ENCODE peak calls at places on chromosomes 5 and 9, in seven cellular contexts. F is upper lobe of left lung, N is aorta, H is SJSA1, L is uterus, C is cardiac muscle cell, Q is kidney. B is an unnamed sample. For H3K4me1, the result is how much of the 10 kb centered on the place peaks cover.

GRCh38 chr5:3331819-3332218 is 263.8 kb upstream of the IRX1 start:
- DNase-seq in F (no peak), N (no peak), H (no peak), L (no peak), C (no peak), Q (no peak), B (no peak)

GRCh38 chr9:7536310-7536939 is 263.2 kb downstream of the DMAC1 start:
- DNase-seq in F (peak), N (peak), H (no peak), L (no peak), C (peak), Q (no peak), B (peak)

GRCh38 chr5:36878421-36879088 is 2.0 kb downstream of the NIPBL start:
- DNase-seq in F (peak), N (no peak), H (peak), L (no peak), C (peak), Q (peak), B (no peak)

GRCh38 chr5:148474025-148474511 is 90.3 kb downstream of the FBXO38 start:
- DNase-seq in F (no peak), N (peak), H (no peak), L (peak), C (peak), Q (no peak), B (no peak)

GRCh38 chr9:35364817-35365585 is 124.9 kb upstream of the RUSC2 start:
- DNase-seq in F (peak), N (no peak), H (no peak), L (no peak), C (no peak), Q (no peak), B (no peak)

GRCh38 chr5:157335534-157336422 is 69.9 kb downstream of the CYFIP2 start:
- DNase-seq in F (no peak), N (no peak), H (no peak), L (no peak), C (no peak), Q (no peak), B (no peak)

GRCh38 chr5:79109527-79110492 is 1.8 kb upstream of the BHMT start:
- DNase-seq in F (no peak), N (no peak), H (no peak), L (no peak), C (no peak), Q (no peak), B (peak)

GRCh38 chr5:164098536-164098935 is 593.1 kb downstream of the MAT2B start:
- DNase-seq in F (no peak), N (no peak), H (no peak), L (no peak), C (no peak), Q (no peak), B (no peak)

GRCh38 chr5:74738406-74738805 is 28.5 kb downstream of the GFM2 start:
- DNase-seq in F (no peak), N (no peak), H (no peak), L (no peak), C (no peak), Q (no peak), B (no peak)

GRCh38 chr5:137566780-137567179 is 67.7 kb upstream of the SPOCK1 start:
- DNase-seq in F (no peak), N (no peak), H (no peak), L (no peak), C (peak), Q (no peak), B (no peak)

GRCh38 chr9:99488109-99489042 is 266.3 kb downstream of the SEC61B start:
- DNase-seq in F (no peak), N (no peak), H (no peak), L (no peak), C (no peak), Q (no peak), B (no peak)

GRCh38 chr9:128103589-128103962 is 24.0 kb downstream of the PTGES2 start:
- DNase-seq in F (no peak), N (no peak), H (no peak), L (no peak), C (no peak), Q (peak), B (peak)

GRCh38 chr9:38527507-38527906 is 92.9 kb downstream of the ANKRD18A start:
- DNase-seq in F (no peak), N (no peak), H (no peak), L (no peak), C (no peak), Q (no peak), B (no peak)

GRCh38 chr5:142495561-142495960 is 170.7 kb upstream of the SPRY4 start:
- DNase-seq in F (no peak), N (no peak), H (no peak), L (no peak), C (no peak), Q (no peak), B (no peak)

GRCh38 chr5:173697931-173698579 is 81.6 kb upstream of the BOD1 start:
- DNase-seq in F (no peak), N (no peak), H (no peak), L (no peak), C (no peak), Q (no peak), B (no peak)

GRCh38 chr5:137218471-137218870 is 280.7 kb downstream of the SPOCK1 start:
- DNase-seq in F (no peak), N (no peak), H (no peak), L (no peak), C (peak), Q (no peak), B (no peak)

GRCh38 chr5:91885291-91886265 is 502.5 kb upstream of the ARRDC3 start:
- DNase-seq in F (no peak), N (no peak), H (no peak), L (no peak), C (no peak), Q (no peak), B (no peak)

DNA sequence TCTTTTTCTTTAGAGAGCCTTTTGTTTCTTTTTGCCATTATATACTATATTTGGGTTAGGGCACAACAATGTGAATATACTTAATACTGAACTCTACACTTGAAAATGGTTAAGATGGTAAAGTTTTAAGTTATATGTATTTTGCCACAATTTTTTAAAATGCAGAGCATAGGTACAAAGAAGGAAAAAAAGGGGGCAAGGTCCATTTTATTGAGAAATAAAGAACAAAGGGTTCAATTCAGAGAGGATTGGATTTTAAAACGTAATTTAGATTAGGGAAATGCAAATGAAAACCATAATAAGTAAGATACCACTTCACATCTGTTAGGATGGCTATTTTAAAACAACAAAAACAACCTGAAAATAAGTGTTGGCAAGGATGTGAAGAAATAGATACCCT is 29.3 kb downstream of the IRF1 start:
- DNase-seq in F (no peak), N (no peak), H (no peak), L (no peak), C (no peak), Q (no peak), B (no peak)
- H3K4me1 ChIP-seq in F (half or more), N (under half), H (half or more), L (under half), C (under half), Q (under half), B (under half)

DNA sequence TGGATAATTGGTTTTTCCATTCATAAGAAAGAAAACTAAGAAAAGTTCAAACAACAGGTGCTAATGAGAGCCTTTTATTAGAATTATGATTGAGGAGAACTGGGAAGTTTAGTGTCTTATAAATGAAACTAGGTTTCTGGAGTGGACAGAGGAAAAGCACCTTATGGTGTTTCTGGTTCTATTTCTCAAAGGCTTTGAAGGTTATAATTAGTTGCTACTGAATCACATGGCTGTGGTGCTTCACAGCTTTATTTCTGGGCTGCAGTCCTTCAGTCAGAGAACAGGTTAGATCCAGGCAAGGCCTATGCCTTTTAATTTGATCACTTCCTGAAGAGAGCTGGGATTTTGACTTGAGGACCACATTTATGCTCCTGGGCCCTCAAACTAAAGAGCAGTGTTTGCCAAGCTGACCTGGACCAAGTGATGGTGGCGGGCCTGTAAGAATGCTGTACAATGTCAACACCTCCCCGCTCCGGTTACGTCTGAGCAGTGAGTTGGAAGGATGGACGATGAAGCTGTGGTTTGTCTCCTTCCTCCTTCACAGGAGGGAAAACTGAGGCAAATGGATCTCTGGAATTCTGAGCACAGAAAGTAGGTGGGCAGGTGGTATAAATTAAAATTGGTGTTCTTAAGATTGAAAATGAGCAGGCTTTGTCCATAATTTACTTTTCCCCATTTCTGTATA is 56.0 kb downstream of the ZNF462 start:
- DNase-seq in F (no peak), N (no peak), H (no peak), L (no peak), C (no peak), Q (no peak), B (no peak)
- H3K4me1 ChIP-seq in F (under half), N (under half), H (under half), L (under half), C (half or more), Q (under half), B (half or more)

DNA sequence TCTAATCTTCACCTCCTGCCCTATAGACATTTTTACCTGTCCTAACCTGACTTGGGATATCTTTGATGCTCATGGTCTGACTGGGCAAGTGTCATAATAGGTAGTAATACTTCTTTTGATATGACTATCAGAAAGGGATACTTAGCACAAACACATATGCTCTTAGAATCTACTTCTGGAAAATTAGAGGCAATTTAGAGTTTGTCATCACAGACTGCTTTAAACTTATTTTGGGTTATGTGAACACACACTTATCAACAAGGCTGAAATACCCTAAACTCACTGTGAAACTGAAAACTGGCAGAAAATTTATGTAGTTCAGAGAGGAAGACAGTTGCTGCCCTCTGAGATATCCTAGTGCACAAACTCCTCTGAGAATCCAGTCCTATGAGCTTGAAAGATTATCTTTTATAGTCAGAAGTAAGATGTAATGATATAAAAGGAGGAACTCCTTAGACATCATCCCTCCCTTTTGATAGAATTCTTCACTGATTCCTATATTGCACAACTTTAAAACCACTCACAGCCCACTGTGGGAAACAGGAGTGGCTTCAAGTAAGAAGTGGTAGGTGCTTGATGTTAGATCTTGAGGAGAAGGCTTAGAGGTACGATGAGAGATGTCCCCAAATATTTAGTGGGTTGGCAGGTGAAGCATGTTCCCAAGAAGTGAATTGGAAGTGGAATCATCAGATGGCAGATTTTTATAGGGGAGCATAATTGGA is 273.3 kb downstream of the MAN2A1 start:
- DNase-seq in F (no peak), N (no peak), H (no peak), L (no peak), C (no peak), Q (no peak), B (no peak)
- H3K4me1 ChIP-seq in F (under half), N (under half), H (under half), L (under half), C (under half), Q (under half), B (under half)

DNA sequence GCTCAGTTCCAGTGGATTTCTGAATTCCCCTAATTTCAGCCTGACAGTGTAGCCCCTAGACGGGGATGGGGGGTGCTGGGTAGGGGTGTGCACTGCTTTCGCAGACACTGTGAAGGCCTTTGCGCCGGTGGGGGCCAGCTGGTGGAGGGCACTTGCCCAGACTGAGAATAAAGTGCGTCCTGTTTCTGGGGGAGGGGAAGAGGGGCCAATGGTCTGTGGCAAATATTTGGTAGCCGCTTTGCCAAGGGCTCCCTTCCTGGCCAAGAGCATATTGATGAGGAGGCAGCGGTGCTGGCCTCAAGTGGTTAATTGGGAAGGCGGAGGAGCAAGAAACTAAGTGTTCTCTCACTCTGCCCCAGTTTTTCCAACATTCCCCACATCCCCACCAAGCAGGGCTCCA is 1.4 kb downstream of the CXCL14 start:
- DNase-seq in F (no peak), N (no peak), H (no peak), L (no peak), C (no peak), Q (no peak), B (no peak)
- H3K4me1 ChIP-seq in F (under half), N (under half), H (under half), L (under half), C (under half), Q (under half), B (under half)

GRCh38 chr9:121274851-121275250 is 6.9 kb downstream of the GSN start:
- DNase-seq in F (no peak), N (no peak), H (no peak), L (no peak), C (no peak), Q (no peak), B (no peak)
- H3K4me1 ChIP-seq in F (half or more), N (under half), H (half or more), L (under half), C (under half), Q (under half), B (under half)

DNA sequence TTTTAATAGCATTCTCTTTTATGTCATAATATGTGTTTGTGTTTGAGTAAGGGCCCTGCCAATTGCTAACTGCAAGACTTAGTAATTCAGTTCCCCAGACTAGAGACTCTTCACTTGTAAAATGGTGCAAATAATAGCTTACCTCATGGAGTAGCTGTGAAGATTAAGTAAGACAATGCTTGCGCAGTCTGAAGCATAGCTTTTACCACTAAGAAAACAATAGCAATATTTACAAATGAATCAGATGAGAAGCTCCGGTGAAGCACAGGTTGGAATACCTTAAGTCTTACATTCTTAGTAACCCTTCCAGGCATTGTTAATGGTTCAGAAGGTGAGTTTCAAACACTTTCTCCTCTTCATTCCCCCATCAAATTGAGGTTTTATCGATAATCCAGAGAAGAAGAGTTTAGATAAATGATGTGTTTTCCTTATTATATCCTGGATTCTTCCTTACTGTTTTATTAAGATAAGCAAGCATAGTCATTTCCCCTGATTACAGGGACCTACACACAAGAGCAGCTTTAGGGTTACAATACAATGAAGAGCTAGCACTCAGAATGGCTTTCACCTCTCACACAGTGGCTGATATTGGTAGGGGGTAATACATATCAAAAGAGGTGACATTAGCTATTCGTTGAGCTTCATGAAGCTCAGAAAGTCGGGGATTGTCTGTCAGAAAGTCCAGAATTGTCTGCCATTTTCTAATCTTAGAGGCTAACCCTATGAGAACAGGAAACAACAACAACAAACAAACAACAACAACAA is 96.4 kb upstream of the EDIL3 start:
- DNase-seq in F (no peak), N (no peak), H (no peak), L (no peak), C (no peak), Q (no peak), B (no peak)
- H3K4me1 ChIP-seq in F (under half), N (under half), H (under half), L (under half), C (under half), Q (under half), B (under half)

B was measured in Caco-2.